ENCODE peak calls at places on chromosomes 5 and 9, in five cellular contexts. J is HepG2, W is A549, K is K562, R is GM12878. N is an unnamed sample.

GRCh38 chr9:16030513-16031185 is 477.8 kb downstream of the CCDC171 start:
- DNase-seq in J (no peak), W (peak; percentile 25), K (no peak), R (peak; percentile 35), N (peak; percentile 96)

GRCh38 chr5:168353216-168353957 is 61.9 kb downstream of the WWC1 start:
- DNase-seq in J (no peak), W (peak; percentile 38), K (no peak), R (no peak), N (peak; percentile 39)

GRCh38 chr5:151128817-151129216 is 28.8 kb downstream of the ANXA6 start:
- DNase-seq in J (no peak), W (no peak), K (no peak), R (no peak), N (no peak)

GRCh38 chr5:113612060-113612496 is 98.6 kb downstream of the YTHDC2 start:
- DNase-seq in J (peak; percentile 7), W (peak; percentile 35), K (peak; percentile 35), R (no peak), N (peak; percentile 51)

GRCh38 chr5:345404-346195 is 24.1 kb downstream of the AHRR start:
- DNase-seq in J (no peak), W (no peak), K (no peak), R (no peak), N (no peak)

GRCh38 chr9:21994526-21994995 is at the start of gene CDKN2B-AS1:
- DNase-seq in J (no peak), W (no peak), K (no peak), R (no peak), N (peak; percentile 76)

GRCh38 chr9:4353236-4353635 is 53.4 kb upstream of the GLIS3 start:
- DNase-seq in J (no peak), W (no peak), K (no peak), R (no peak), N (no peak)

GRCh38 chr9:127905788-127906191 is 6.4 kb upstream of the ST6GALNAC6 start:
- DNase-seq in J (no peak), W (no peak), K (no peak), R (no peak), N (no peak)

GRCh38 chr9:101455656-101456235 is 20.2 kb upstream of the ALDOB start:
- DNase-seq in J (no peak), W (no peak), K (no peak), R (no peak), N (peak; percentile 61)

GRCh38 chr9:121784706-121785426 is 133.4 kb downstream of the DAB2IP start:
- DNase-seq in J (no peak), W (no peak), K (no peak), R (no peak), N (no peak)

GRCh38 chr5:72452515-72453259 is 54.5 kb downstream of the ZNF366 start:
- DNase-seq in J (no peak), W (peak; percentile 61), K (no peak), R (no peak), N (peak; percentile 72)

GRCh38 chr5:178194026-178194425 is 6.9 kb upstream of the GMCL2 start:
- DNase-seq in J (no peak), W (no peak), K (peak; percentile 4), R (no peak), N (no peak)

GRCh38 chr9:28648723-28649122 is 1075.4 kb upstream of the C9orf72 start:
- DNase-seq in J (peak; percentile 8), W (peak; percentile 25), K (no peak), R (no peak), N (no peak)

GRCh38 chr9:83304686-83305085 is 233.5 kb downstream of the FRMD3 start:
- DNase-seq in J (no peak), W (no peak), K (no peak), R (no peak), N (peak; percentile 37)

GRCh38 chr9:83669067-83669466 is 38.7 kb downstream of the UBQLN1 start:
- DNase-seq in J (no peak), W (no peak), K (no peak), R (no peak), N (peak; percentile 12)

GRCh38 chr5:96702503-96703383 is 40.6 kb downstream of the CAST start:
- DNase-seq in J (peak; percentile 70), W (peak; percentile 81), K (peak; percentile 96), R (no peak), N (peak; percentile 97)

GRCh38 chr5:132049559-132049958 is 10.9 kb upstream of the IL3 start:
- DNase-seq in J (no peak), W (no peak), K (no peak), R (no peak), N (no peak)

GRCh38 chr9:34328500-34328982 is 527 bp downstream of the KIF24 start:
- DNase-seq in J (no peak), W (no peak), K (no peak), R (peak; percentile 5), N (no peak)

GRCh38 chr5:142364251-142365145 is 39.7 kb upstream of the SPRY4 start:
- DNase-seq in J (no peak), W (peak; percentile 56), K (peak; percentile 62), R (no peak), N (no peak)

GRCh38 chr9:95343725-95344287 is 26.3 kb upstream of the FANCC start:
- DNase-seq in J (no peak), W (no peak), K (no peak), R (no peak), N (no peak)

DNA sequence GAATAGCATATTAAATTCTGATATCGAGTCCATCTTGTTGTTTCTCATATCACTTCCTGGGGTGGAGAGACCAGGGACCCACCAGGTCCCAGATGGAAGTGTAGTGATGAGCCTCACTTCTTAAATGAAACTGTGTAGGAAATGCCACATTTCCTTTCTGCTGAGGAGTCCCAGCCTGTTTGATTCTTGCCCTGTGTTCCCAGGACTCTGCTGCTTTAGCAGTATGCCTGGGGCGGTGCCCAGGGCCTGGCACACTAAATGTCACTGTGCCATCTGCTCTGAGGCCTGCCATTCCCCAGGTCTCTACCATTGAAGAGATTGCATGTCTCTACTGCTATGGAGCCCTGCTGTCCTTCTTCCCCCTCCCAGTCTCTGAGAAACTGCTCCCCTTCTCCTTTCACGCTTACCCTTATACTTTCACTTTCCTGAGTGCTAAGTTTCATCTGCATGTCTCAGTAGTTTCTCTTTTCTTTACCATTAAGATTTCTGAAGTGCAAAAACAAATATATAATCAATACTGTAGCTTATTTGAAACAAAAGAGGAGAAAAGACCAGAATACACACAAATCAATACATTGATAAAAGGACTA is 260.4 kb downstream of the GABRB2 start:
- DNase-seq in J (no peak), W (no peak), K (no peak), R (no peak), N (no peak)
- TF ChIP-seq BHLHE40 in J (no peak), W (no peak), K (no peak), R (no peak), N (no peak)

GRCh38 chr5:50415912-50416311 is 25.2 kb downstream of the EMB start:
- DNase-seq in J (no peak), W (no peak), K (no peak), R (peak; percentile 19), N (no peak)

DNA sequence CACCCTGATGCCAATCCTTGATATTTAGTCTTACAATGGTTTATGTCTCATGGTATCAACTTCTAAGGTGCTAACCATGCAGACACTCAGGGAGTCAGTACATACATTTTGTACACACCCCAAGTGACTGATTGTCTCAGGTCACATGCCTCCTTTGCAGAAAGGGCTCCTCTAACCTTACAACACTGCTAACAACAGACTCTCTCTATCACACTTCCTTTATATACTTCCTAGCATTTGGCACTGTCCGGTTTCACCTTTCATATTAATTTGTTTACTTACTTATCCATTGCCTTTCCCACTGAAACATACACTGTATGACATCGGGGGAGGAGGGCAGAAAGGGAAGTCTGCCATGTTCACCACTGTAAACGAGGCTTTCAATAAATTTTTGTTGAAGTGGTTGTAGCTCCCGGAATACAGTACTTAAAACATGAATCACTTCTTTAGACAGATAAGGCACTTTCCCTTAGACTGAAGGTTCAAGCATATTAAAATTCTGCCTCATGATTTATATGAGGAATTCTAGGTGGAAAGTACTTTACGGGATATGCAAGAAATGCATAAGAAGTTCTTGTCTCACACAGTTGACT is 20.6 kb downstream of the EMB start:
- DNase-seq in J (no peak), W (no peak), K (no peak), R (no peak), N (no peak)
- TF ChIP-seq BHLHE40 in J (no peak), W (no peak), K (no peak), R (no peak), N (no peak)

DNA sequence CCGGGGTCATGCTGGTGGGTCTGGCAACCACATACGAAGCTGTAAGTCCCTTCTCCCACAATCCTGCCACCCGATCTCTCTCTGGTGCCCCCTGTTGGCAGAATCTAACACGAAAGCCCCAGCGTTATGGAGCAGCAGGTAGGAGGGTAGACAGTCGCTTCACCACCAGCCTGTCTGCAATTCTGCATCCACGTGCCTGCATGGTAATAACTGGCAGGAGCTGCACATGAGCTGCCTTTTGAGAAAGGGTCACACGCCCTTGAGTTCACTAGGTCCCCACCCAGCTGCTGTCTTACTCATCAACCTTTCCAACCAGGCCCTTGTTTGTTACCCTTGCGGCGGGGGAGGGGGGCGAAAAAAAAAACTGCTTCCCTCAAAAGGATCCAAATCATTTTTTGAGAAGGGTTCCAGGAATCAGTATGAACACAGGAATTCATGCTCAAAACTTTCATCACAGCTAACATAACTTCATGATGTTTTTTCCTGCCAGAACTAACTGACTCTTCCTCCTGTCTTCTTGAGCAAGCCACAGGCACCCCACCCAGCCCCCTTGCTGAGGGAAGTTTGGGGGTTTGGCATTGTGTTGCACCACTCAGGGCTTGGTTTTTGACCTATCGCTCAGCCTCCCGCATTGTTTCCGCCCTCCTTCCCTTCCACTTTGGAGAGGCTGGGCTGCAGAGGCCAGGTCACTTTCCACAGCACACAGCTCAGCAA is 19.6 kb upstream of the TMEM252 start:
- DNase-seq in J (peak; percentile 29), W (peak; percentile 40), K (peak; percentile 63), R (no peak), N (peak; percentile 84)
- TF ChIP-seq BHLHE40 in J (no peak), W (no peak), K (peak; percentile 8), R (no peak), N (no peak)

GRCh38 chr9:37801287-37801850 is 772 bp downstream of the DCAF10 start:
- DNase-seq in J (no peak), W (peak; percentile 12), K (peak; percentile 42), R (no peak), N (peak; percentile 9)
- TF ChIP-seq BHLHE40 in J (no peak), W (no peak), K (no peak), R (no peak), N (no peak)